ENCODE peak calls at places on chromosomes 6 and 20, in five cellular contexts. P is fibroblast of the aortic adventitia, Y is left cardiac atrium, Z is occipital lobe, O is stomach. K is an unnamed sample.

GRCh38 chr20:32344835-32345506 is 13.2 kb upstream of the ASXL1 start:
- DNase-seq in P (no peak), Y (no peak), Z (no peak), O (no peak), K (no peak)

GRCh38 chr20:49595811-49596545 is 28.0 kb upstream of the PTGIS start:
- DNase-seq in P (peak; percentile 74), Y (peak; percentile 51), Z (no peak), O (no peak), K (no peak)

GRCh38 chr6:33123732-33124524 is 48.1 kb downstream of the HLA-DPB1 start:
- DNase-seq in P (peak; percentile 47), Y (no peak), Z (no peak), O (no peak), K (no peak)

GRCh38 chr6:90369024-90369519 is 72.4 kb upstream of the BACH2 start:
- DNase-seq in P (peak; percentile 100), Y (peak; percentile 64), Z (no peak), O (peak; percentile 27), K (no peak)

GRCh38 chr6:151699719-151700118 is 107.8 kb upstream of the ESR1 start:
- DNase-seq in P (peak; percentile 95), Y (no peak), Z (no peak), O (no peak), K (no peak)

GRCh38 chr6:134875367-134875766 is 74.5 kb downstream of the ALDH8A1 start:
- DNase-seq in P (peak; percentile 46), Y (no peak), Z (no peak), O (no peak), K (no peak)

GRCh38 chr20:63594043-63594561 is 20.1 kb upstream of the HELZ2 start:
- DNase-seq in P (peak; percentile 85), Y (no peak), Z (no peak), O (no peak), K (no peak)

GRCh38 chr20:17202668-17203067 is 24.2 kb upstream of the PCSK2 start:
- DNase-seq in P (no peak), Y (no peak), Z (peak; percentile 1), O (no peak), K (no peak)

GRCh38 chr6:145453376-145453775 is 281.9 kb downstream of the EPM2A start:
- DNase-seq in P (no peak), Y (no peak), Z (no peak), O (no peak), K (no peak)

GRCh38 chr20:1712634-1713625 is 55.4 kb upstream of the SIRPG start:
- DNase-seq in P (no peak), Y (no peak), Z (no peak), O (no peak), K (no peak)

GRCh38 chr20:49990310-49990720 is 7.5 kb downstream of the SNAI1 start:
- DNase-seq in P (peak; percentile 61), Y (no peak), Z (no peak), O (peak; percentile 72), K (peak; percentile 30)

GRCh38 chr20:61798632-61799031 is 267.0 kb downstream of the TAF4 start:
- DNase-seq in P (no peak), Y (no peak), Z (no peak), O (no peak), K (no peak)

K was measured in hippocampal formation.